ENCODE peak calls at places on chromosomes 4 and X, in four cellular contexts. One of them, this sample, is unnamed.

GRCh38 chr4:128483816-128484215 is 196.2 kb upstream of the PGRMC2 start:
- DNase-seq in HepG2: no peak
- DNase-seq in K562: no peak
- DNase-seq in HEK293T: no peak
- DNase-seq in this sample: no peak

GRCh38 chr4:186627226-186627865 is 72.0 kb upstream of the MTNR1A start:
- DNase-seq in HepG2: no peak
- DNase-seq in K562: no peak
- DNase-seq in HEK293T: no peak
- DNase-seq in this sample: no peak

GRCh38 chrX:21479695-21480280 is 105.6 kb downstream of the CNKSR2 start:
- DNase-seq in HepG2: peak
- DNase-seq in K562: peak
- DNase-seq in HEK293T: peak
- DNase-seq in this sample: no peak

GRCh38 chrX:39507034-39507433 is 590.7 kb downstream of the BCOR start:
- DNase-seq in HepG2: no peak
- DNase-seq in K562: no peak
- DNase-seq in HEK293T: no peak
- DNase-seq in this sample: no peak

GRCh38 chr4:109496875-109497274 is 63.2 kb upstream of the MCUB start:
- DNase-seq in HepG2: no peak
- DNase-seq in K562: no peak
- DNase-seq in HEK293T: no peak
- DNase-seq in this sample: no peak

GRCh38 chr4:63296773-63297172 is 1112.5 kb downstream of the TECRL start:
- DNase-seq in HepG2: peak
- DNase-seq in K562: no peak
- DNase-seq in HEK293T: no peak
- DNase-seq in this sample: peak

GRCh38 chr4:134122903-134123302 is 78.7 kb downstream of the PABPC4L start:
- DNase-seq in HepG2: no peak
- DNase-seq in K562: no peak
- DNase-seq in HEK293T: no peak
- DNase-seq in this sample: no peak

GRCh38 chrX:118116308-118117068 is at the start of gene KLHL13:
- DNase-seq in HepG2: no peak
- DNase-seq in K562: peak
- DNase-seq in HEK293T: peak
- DNase-seq in this sample: peak

GRCh38 chrX:113741744-113742143 is 842.1 kb upstream of the HTR2C start:
- DNase-seq in HepG2: peak
- DNase-seq in K562: peak
- DNase-seq in HEK293T: peak
- DNase-seq in this sample: no peak

GRCh38 chr4:122341906-122342305 is 36.9 kb upstream of the ADAD1 start:
- DNase-seq in HepG2: no peak
- DNase-seq in K562: no peak
- DNase-seq in HEK293T: no peak
- DNase-seq in this sample: no peak

GRCh38 chr4:184238072-184238743 is 20.5 kb upstream of the ENPP6 start:
- DNase-seq in HepG2: no peak
- DNase-seq in K562: peak
- DNase-seq in HEK293T: no peak
- DNase-seq in this sample: no peak

GRCh38 chr4:137740192-137740591 is 207.9 kb upstream of the PCDH18 start:
- DNase-seq in HepG2: no peak
- DNase-seq in K562: no peak
- DNase-seq in HEK293T: no peak
- DNase-seq in this sample: no peak

GRCh38 chrX:134239016-134239415 is 2.0 kb downstream of the CCDC160 start:
- DNase-seq in HepG2: no peak
- DNase-seq in K562: no peak
- DNase-seq in HEK293T: no peak
- DNase-seq in this sample: no peak

GRCh38 chr4:109352941-109353340 is 50.5 kb upstream of the COL25A1 start:
- DNase-seq in HepG2: no peak
- DNase-seq in K562: no peak
- DNase-seq in HEK293T: no peak
- DNase-seq in this sample: no peak

GRCh38 chrX:103073442-103073841 is 9.5 kb upstream of the BEX1 start:
- DNase-seq in HepG2: no peak
- DNase-seq in K562: no peak
- DNase-seq in HEK293T: no peak
- DNase-seq in this sample: no peak

GRCh38 chr4:7194251-7195137 is 2.2 kb downstream of the SORCS2 start:
- DNase-seq in HepG2: no peak
- DNase-seq in K562: no peak
- DNase-seq in HEK293T: no peak
- DNase-seq in this sample: no peak

GRCh38 chrX:119871245-119871598 is 311 bp downstream of the RNF113A start:
- DNase-seq in HepG2: no peak
- DNase-seq in K562: no peak
- DNase-seq in HEK293T: no peak
- DNase-seq in this sample: no peak

GRCh38 chrX:71017396-71017939 is 50.7 kb downstream of the SNX12 start:
- DNase-seq in HepG2: no peak
- DNase-seq in K562: no peak
- DNase-seq in HEK293T: no peak
- DNase-seq in this sample: no peak

GRCh38 chr4:66829310-66829709 is 716.0 kb downstream of the CENPC start:
- DNase-seq in HepG2: no peak
- DNase-seq in K562: no peak
- DNase-seq in HEK293T: no peak
- DNase-seq in this sample: no peak

GRCh38 chr4:74751247-74751646 is 43.1 kb downstream of the BTC start:
- DNase-seq in HepG2: no peak
- DNase-seq in K562: no peak
- DNase-seq in HEK293T: no peak
- DNase-seq in this sample: no peak

GRCh38 chr4:144421839-144422565 is 224.0 kb upstream of the HHIP start:
- DNase-seq in HepG2: no peak
- DNase-seq in K562: no peak
- DNase-seq in HEK293T: no peak
- DNase-seq in this sample: no peak

GRCh38 chr4:17701882-17702281 is 79.5 kb downstream of the FAM184B start:
- DNase-seq in HepG2: no peak
- DNase-seq in K562: no peak
- DNase-seq in HEK293T: no peak
- DNase-seq in this sample: no peak

GRCh38 chr4:11765849-11766453 is 337.3 kb upstream of the HS3ST1 start:
- DNase-seq in HepG2: peak
- DNase-seq in K562: peak
- DNase-seq in HEK293T: peak
- DNase-seq in this sample: peak

GRCh38 chrX:150768132-150768485 is 74.9 kb downstream of the MTMR1 start:
- DNase-seq in HepG2: no peak
- DNase-seq in K562: no peak
- DNase-seq in HEK293T: no peak
- DNase-seq in this sample: no peak

DNA sequence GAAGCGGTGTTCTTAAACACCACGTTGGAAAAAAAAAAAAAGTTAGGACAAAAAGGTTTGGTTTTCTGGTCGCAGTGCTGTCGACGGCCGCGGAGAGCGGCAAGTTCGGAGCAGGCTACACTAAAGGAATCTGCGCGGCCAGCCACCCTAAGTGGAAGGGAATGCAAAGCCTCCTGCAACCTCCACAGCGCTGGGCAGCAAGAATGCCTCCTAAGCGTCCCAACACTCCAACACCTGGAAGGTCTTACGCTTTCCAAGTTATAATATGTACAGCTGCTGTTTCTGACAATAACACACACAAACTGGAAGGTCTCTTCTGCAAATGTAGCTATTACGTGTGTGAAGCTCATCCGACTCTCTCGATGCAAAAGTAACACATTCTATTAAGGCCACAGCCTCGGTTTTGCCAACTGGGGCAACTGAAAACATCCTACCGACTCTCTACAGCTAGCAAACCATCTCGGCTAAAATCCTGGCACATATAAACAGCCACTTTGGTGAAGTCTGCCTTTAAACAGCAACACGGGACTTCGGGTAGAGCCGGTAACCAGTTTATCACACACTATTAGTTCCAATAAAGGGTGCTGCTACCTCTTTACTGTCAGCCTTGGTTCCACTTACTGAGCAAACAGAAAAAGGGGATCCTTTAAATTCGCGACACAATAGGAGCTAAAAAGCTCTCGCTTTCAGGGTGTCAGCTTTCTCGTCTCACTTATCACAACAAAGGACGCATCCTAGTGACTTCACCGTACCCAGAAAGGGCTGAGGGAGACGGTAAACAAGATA is 900 bp downstream of the SMIM14 start:
- DNase-seq in HepG2: peak
- DNase-seq in K562: peak
- DNase-seq in HEK293T: peak
- DNase-seq in this sample: peak
- TF ChIP-seq ELF4 in HepG2: peak
- TF ChIP-seq ELF4 in K562: no peak
- TF ChIP-seq ELF4 in HEK293T: no peak
- TF ChIP-seq ELF4 in this sample: no peak

DNA sequence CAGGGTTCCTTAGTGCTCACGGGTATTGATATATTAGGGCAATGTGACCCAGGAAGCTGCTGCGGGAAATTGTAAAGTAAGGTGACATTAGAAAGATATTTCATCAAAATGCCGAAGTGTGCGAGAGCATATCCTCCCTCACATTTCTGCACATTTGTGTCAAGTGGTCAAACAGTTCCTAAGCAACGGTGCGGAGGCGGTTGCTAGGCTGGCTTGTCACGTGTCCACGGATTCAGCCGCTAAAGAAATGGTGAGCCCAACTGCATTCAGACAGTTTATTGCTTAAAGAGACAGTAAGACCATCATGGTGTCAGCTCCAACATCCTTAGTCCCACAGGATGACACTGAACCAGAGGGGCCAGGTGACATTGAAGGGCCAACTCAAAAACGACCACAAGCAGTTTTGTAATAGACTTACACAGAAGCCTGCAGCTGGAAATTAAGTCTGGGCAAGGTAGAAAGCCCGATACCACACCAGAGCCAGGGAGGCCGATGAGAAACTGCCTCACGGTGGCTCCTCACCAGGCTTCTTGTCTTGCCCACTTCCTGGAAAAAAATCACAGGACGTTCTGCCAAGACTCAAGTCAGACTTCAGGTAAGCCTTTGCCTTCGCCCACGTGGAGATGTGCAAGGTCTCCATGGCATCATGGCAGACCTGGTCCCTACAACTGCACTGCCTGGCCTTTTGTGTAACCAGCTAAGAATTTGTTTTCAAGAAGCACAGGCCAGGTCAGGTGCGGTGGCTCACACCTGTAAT is 50.4 kb downstream of the USP11 start:
- DNase-seq in HepG2: peak
- DNase-seq in K562: peak
- DNase-seq in HEK293T: peak
- DNase-seq in this sample: no peak
- TF ChIP-seq ELF4 in HepG2: no peak
- TF ChIP-seq ELF4 in K562: no peak
- TF ChIP-seq ELF4 in HEK293T: no peak
- TF ChIP-seq ELF4 in this sample: no peak

DNA sequence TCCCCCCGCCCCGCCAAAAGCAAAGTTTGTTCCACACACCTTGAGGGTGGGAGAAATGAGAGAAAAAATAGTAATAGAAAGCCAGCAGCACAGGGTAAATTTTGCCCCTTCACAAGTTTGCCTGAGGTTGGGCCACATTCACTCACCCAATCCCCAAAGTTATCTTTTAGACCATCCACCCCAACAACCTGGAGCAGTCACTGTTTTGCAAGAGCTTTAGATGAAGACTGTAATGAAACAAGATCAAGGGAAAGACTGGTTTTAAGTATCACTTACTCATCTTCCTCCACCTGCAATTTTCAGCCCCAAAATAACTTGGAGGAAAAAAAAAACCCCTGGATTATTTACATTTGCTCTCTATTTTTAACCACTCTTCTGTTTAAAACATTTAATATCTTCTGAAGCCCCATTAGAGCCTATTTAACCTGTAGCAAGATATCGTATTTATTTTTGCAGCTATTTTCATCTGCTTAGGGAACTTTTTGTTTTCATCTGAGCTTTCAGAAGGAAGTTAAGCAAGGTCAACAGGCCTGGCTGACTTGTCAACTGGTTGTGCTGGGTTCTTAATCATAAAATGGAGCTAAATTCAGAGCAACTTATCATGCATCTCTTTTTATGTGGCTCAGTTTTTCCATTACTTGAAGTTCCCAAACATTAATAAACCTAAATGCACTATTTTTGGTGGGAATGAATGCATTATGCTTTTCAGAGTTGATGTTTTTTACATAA is 24.6 kb upstream of the TBL1X start:
- DNase-seq in HepG2: no peak
- DNase-seq in K562: no peak
- DNase-seq in HEK293T: no peak
- DNase-seq in this sample: no peak
- TF ChIP-seq ELF4 in HepG2: no peak
- TF ChIP-seq ELF4 in K562: no peak
- TF ChIP-seq ELF4 in HEK293T: no peak
- TF ChIP-seq ELF4 in this sample: no peak

GRCh38 chr4:158964114-158964727 is 138.7 kb upstream of the RAPGEF2 start:
- DNase-seq in HepG2: no peak
- DNase-seq in K562: no peak
- DNase-seq in HEK293T: no peak
- DNase-seq in this sample: no peak

GRCh38 chr4:158962396-158962795 is 140.5 kb upstream of the RAPGEF2 start:
- DNase-seq in HepG2: no peak
- DNase-seq in K562: no peak
- DNase-seq in HEK293T: no peak
- DNase-seq in this sample: no peak

DNA sequence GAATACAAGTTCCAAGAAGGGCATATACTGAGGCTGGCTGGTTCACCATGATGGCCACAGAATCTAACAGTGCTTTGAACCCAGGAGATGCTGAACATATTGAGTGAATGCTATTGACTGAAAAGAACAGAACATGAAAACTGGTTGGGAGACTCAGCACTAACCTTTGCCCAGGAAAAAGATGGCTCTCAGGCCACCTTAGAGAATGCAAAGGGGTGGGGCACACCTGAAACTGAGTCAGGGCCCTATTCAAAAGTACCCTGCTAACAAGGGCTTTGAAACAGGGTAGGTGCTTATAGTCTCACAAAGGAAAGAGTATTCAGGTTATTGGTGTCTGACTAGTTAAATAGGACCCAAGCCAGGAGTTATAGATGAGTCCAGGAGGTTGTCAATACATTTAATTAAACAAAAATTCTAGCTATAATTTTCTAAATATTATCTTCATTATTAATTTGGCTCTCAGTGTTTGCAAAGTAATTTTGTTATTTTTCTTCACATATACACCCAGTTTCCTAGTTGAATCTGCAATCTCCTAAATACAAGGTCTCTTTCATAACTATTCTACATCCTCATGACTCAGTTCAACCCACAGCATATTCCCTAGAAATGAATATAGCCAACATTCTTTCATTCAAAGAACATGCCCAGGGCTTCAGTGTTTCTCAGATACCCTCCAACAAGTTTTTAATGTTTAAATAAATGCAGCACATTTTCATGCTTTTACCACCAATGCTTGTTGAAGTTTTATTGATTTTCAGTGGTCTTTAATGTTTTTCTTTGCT is 144.2 kb upstream of the RAPGEF2 start:
- DNase-seq in HepG2: no peak
- DNase-seq in K562: no peak
- DNase-seq in HEK293T: no peak
- DNase-seq in this sample: no peak
- TF ChIP-seq ELF4 in HepG2: no peak
- TF ChIP-seq ELF4 in K562: no peak
- TF ChIP-seq ELF4 in HEK293T: no peak
- TF ChIP-seq ELF4 in this sample: no peak

This sample was measured in WTC11.